ENCODE peak calls at places on chromosomes 5 and 9, in seven cellular contexts. P, S, H, U, Q, D and K are unnamed samples.

GRCh38 chr9:122218885-122219855 is 9.6 kb downstream of the LHX6 start:
- DNase-seq in P (no peak), S (peak), H (no peak), U (no peak), Q (no peak), D (no peak), K (no peak)

GRCh38 chr5:51181495-51181894 is 201.8 kb upstream of the ISL1 start:
- DNase-seq in P (no peak), S (no peak), H (no peak), U (no peak), Q (no peak), D (no peak), K (no peak)

GRCh38 chr5:134130239-134130945 is 15.9 kb downstream of the TCF7 start:
- DNase-seq in P (no peak), S (no peak), H (no peak), U (no peak), Q (no peak), D (no peak), K (no peak)

GRCh38 chr9:13942695-13943094 is 371.2 kb downstream of the NFIB start:
- DNase-seq in P (no peak), S (peak), H (no peak), U (no peak), Q (peak), D (no peak), K (peak)

GRCh38 chr9:95224371-95225015 is 93.0 kb downstream of the FANCC start:
- DNase-seq in P (no peak), S (peak), H (no peak), U (no peak), Q (no peak), D (no peak), K (no peak)

GRCh38 chr9:80369641-80370040 is 797.9 kb downstream of the TLE4 start:
- DNase-seq in P (no peak), S (peak), H (no peak), U (no peak), Q (peak), D (no peak), K (no peak)

GRCh38 chr9:82382887-82383616 is 394.5 kb downstream of the SPATA31D1 start:
- DNase-seq in P (no peak), S (no peak), H (no peak), U (no peak), Q (peak), D (no peak), K (peak)

GRCh38 chr5:171956314-171956713 is 50.1 kb downstream of the FBXW11 start:
- DNase-seq in P (no peak), S (no peak), H (no peak), U (no peak), Q (no peak), D (no peak), K (no peak)

GRCh38 chr5:78648359-78649219 is at the start of gene LHFPL2:
- DNase-seq in P (peak), S (peak), H (no peak), U (no peak), Q (peak), D (peak), K (no peak)

GRCh38 chr5:57482671-57483106 is at the start of gene ACTBL2:
- DNase-seq in P (no peak), S (peak), H (no peak), U (no peak), Q (peak), D (no peak), K (peak)

GRCh38 chr9:137276757-137277328 is 683 bp upstream of the TOR4A start:
- DNase-seq in P (no peak), S (peak), H (no peak), U (no peak), Q (peak), D (no peak), K (no peak)

GRCh38 chr5:5316333-5316732 is 106.1 kb upstream of the ICE1 start:
- DNase-seq in P (no peak), S (peak), H (no peak), U (no peak), Q (peak), D (no peak), K (no peak)

GRCh38 chr9:78694950-78695349 is 398.0 kb downstream of the PSAT1 start:
- DNase-seq in P (no peak), S (no peak), H (no peak), U (no peak), Q (no peak), D (no peak), K (no peak)

GRCh38 chr9:4815381-4815956 is 22.7 kb downstream of the RCL1 start:
- DNase-seq in P (no peak), S (no peak), H (no peak), U (no peak), Q (no peak), D (no peak), K (no peak)

GRCh38 chr9:92141144-92142129 is 26.2 kb upstream of the SPTLC1 start:
- DNase-seq in P (peak), S (peak), H (no peak), U (no peak), Q (no peak), D (no peak), K (no peak)

GRCh38 chr9:98129451-98129881 is 10.4 kb upstream of the TRIM14 start:
- DNase-seq in P (no peak), S (peak), H (no peak), U (peak), Q (peak), D (no peak), K (no peak)

GRCh38 chr9:4955836-4956235 is 29.2 kb upstream of the JAK2 start:
- DNase-seq in P (no peak), S (peak), H (no peak), U (no peak), Q (no peak), D (no peak), K (no peak)

GRCh38 chr9:115085773-115086377 is 32.1 kb downstream of the TNC start:
- DNase-seq in P (no peak), S (no peak), H (no peak), U (no peak), Q (no peak), D (no peak), K (no peak)

GRCh38 chr5:10396552-10396951 is 43.1 kb downstream of the MARCHF6 start:
- DNase-seq in P (no peak), S (no peak), H (no peak), U (no peak), Q (no peak), D (no peak), K (no peak)

GRCh38 chr5:107653685-107654084 is 17.1 kb downstream of the EFNA5 start:
- DNase-seq in P (no peak), S (no peak), H (no peak), U (no peak), Q (no peak), D (peak), K (no peak)

GRCh38 chr5:10307206-10308148 is at the start of gene CMBL:
- DNase-seq in P (peak), S (peak), H (no peak), U (no peak), Q (peak), D (peak), K (no peak)

GRCh38 chr9:107488400-107489143 is 997 bp downstream of the KLF4 start:
- DNase-seq in P (peak), S (peak), H (no peak), U (no peak), Q (no peak), D (peak), K (no peak)

GRCh38 chr5:9313751-9314150 is 232.1 kb downstream of the SEMA5A start:
- DNase-seq in P (peak), S (no peak), H (no peak), U (no peak), Q (no peak), D (no peak), K (no peak)

GRCh38 chr9:87850405-87850804 is 32.3 kb upstream of the SPATA31E1 start:
- DNase-seq in P (no peak), S (peak), H (no peak), U (no peak), Q (peak), D (no peak), K (no peak)

GRCh38 chr9:93027750-93028149 is 30.8 kb upstream of the SUSD3 start:
- DNase-seq in P (no peak), S (no peak), H (no peak), U (no peak), Q (no peak), D (no peak), K (no peak)

GRCh38 chr5:177565046-177565445 is 10.7 kb upstream of the FAM193B start:
- DNase-seq in P (no peak), S (no peak), H (no peak), U (no peak), Q (no peak), D (no peak), K (no peak)

GRCh38 chr9:77019810-77020437 is 469 bp downstream of the FOXB2 start:
- DNase-seq in P (no peak), S (no peak), H (no peak), U (no peak), Q (no peak), D (no peak), K (no peak)

GRCh38 chr5:134267366-134268018 is 41.6 kb upstream of the PPP2CA start:
- DNase-seq in P (no peak), S (peak), H (no peak), U (no peak), Q (peak), D (no peak), K (no peak)

GRCh38 chr9:38621434-38622082 is 1.2 kb upstream of the ANKRD18A start:
- DNase-seq in P (peak), S (no peak), H (no peak), U (no peak), Q (no peak), D (peak), K (no peak)

GRCh38 chr5:165497707-165498106 is 1992.3 kb downstream of the MAT2B start:
- DNase-seq in P (peak), S (peak), H (no peak), U (peak), Q (peak), D (no peak), K (no peak)

GRCh38 chr9:70046274-70047070 is 2.8 kb downstream of the MAMDC2 start:
- DNase-seq in P (no peak), S (no peak), H (no peak), U (no peak), Q (peak), D (no peak), K (no peak)

GRCh38 chr5:67976812-67977455 is 238.6 kb upstream of the PIK3R1 start:
- DNase-seq in P (no peak), S (no peak), H (no peak), U (no peak), Q (no peak), D (no peak), K (no peak)

GRCh38 chr5:112240011-112240410 is 179.1 kb downstream of the EPB41L4A start:
- DNase-seq in P (peak), S (no peak), H (no peak), U (no peak), Q (peak), D (no peak), K (no peak)